ENCODE peak calls at places on chromosomes 13 and 19, in eight cellular contexts. R is CD8-positive, alpha-beta memory T cell; J is osteoblast; H is transverse colon; K is lower leg skin; D is HL-60; O is thyroid gland; E is lower lobe of right lung. F is an unnamed sample.

GRCh38 chr19:21569497-21569870 is 64.1 kb downstream of the ZNF429 start:
- DNase-seq in K (no peak), O (peak; percentile 16), D (no peak), E (peak; percentile 80), J (no peak), R (no peak), H (peak; percentile 32), F (no peak)

GRCh38 chr19:19202707-19203011 is 555 bp downstream of the NR2C2AP start:
- DNase-seq in E (no peak), K (no peak), J (peak; percentile 62), H (no peak), D (no peak), R (no peak), O (no peak), F (no peak)

GRCh38 chr19:19826875-19827274 is 5.3 kb upstream of the ZNF506 start:
- DNase-seq in K (no peak), E (no peak), O (no peak), H (no peak), R (no peak), D (no peak), J (no peak), F (no peak)

GRCh38 chr19:40229484-40229883 is 3.0 kb upstream of the CCNP start:
- DNase-seq in H (no peak), O (no peak), E (no peak), J (no peak), D (no peak), K (no peak), R (no peak), F (peak; percentile 12)

GRCh38 chr13:20425819-20426219 is 99.8 kb downstream of the CRYL1 start:
- DNase-seq in H (no peak), O (no peak), J (peak; percentile 25), K (no peak), E (no peak), R (no peak), D (no peak), F (no peak)

GRCh38 chr19:56670961-56671612 is 470 bp downstream of the ZNF835 start:
- DNase-seq in J (no peak), D (no peak), H (no peak), O (peak; percentile 24), K (no peak), R (no peak), E (no peak), F (no peak)

GRCh38 chr13:109844396-109844795 is 58.0 kb upstream of the IRS2 start:
- DNase-seq in K (no peak), R (no peak), J (no peak), O (peak; percentile 43), H (no peak), D (no peak), E (no peak), F (no peak)

GRCh38 chr19:15498910-15499309 is 9.4 kb upstream of the CYP4F22 start:
- DNase-seq in E (no peak), R (no peak), D (no peak), K (no peak), J (no peak), H (no peak), O (no peak), F (peak; percentile 55)

GRCh38 chr19:41431426-41432386 is 4.5 kb upstream of the B3GNT8 start:
- DNase-seq in E (peak; percentile 57), H (no peak), J (peak; percentile 90), D (no peak), K (no peak), O (no peak), R (no peak), F (no peak)

GRCh38 chr19:13621413-13621812 is 115.1 kb upstream of the CACNA1A start:
- DNase-seq in E (no peak), O (no peak), R (no peak), H (no peak), D (no peak), J (peak; percentile 90), K (no peak), F (no peak)

GRCh38 chr13:79792716-79793115 is 311.8 kb downstream of the NDFIP2 start:
- DNase-seq in E (no peak), K (no peak), H (no peak), R (no peak), O (no peak), D (no peak), J (no peak), F (no peak)

GRCh38 chr13:32639502-32640105 is 53.4 kb downstream of the PDS5B start:
- DNase-seq in O (peak; percentile 58), K (peak; percentile 57), E (no peak), R (peak; percentile 44), H (peak; percentile 57), J (peak; percentile 68), D (peak; percentile 21), F (peak; percentile 71)

GRCh38 chr19:35757231-35757748 is 461 bp upstream of the HSPB6 start:
- DNase-seq in R (no peak), E (no peak), D (no peak), O (peak; percentile 50), H (peak; percentile 74), J (peak; percentile 97), K (peak; percentile 68), F (no peak)

GRCh38 chr13:26075498-26075897 is 23.7 kb upstream of the SHISA2 start:
- DNase-seq in O (no peak), K (no peak), H (no peak), E (no peak), R (no peak), J (peak; percentile 59), D (no peak), F (no peak)

GRCh38 chr19:31329819-31330218 is 19.4 kb downstream of the TSHZ3 start:
- DNase-seq in D (no peak), H (no peak), R (no peak), E (no peak), J (no peak), K (no peak), O (no peak), F (no peak)

GRCh38 chr13:58087566-58087965 is 456.0 kb downstream of the PCDH17 start:
- DNase-seq in E (no peak), R (no peak), H (no peak), K (no peak), J (no peak), O (no peak), D (no peak), F (no peak)

GRCh38 chr13:57724486-57725272 is 93.1 kb downstream of the PCDH17 start:
- DNase-seq in E (no peak), H (no peak), R (no peak), O (no peak), J (no peak), K (no peak), D (no peak), F (no peak)

GRCh38 chr19:5785423-5785822 is 877 bp upstream of the PRR22 start:
- DNase-seq in J (peak; percentile 65), O (no peak), H (no peak), K (no peak), E (no peak), R (no peak), D (no peak), F (no peak)

DNA sequence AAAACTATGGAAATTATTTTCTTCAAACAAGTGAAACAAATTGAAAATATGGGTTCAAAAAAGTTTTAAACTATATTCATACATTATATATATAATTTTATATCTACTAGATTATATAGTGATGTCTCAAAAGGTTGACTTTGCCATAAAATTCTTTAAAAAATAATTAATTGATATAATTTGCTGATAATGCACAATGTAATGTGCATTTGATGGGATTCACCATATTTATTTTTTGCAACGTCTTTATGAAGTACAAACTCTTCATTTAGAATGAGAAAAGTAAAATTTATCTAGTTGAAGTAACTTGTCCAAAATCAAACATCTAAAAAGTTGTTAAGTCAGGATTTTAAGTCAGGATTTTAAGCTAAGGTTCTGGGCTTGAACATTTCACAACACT is 1954.5 kb upstream of the PCDH20 start:
- DNase-seq in H (no peak), D (no peak), K (no peak), O (no peak), E (no peak), J (no peak), R (no peak), F (no peak)
- H3K4me3 ChIP-seq in H (no peak overlapping the region), D (no peak overlapping the region), K (no peak overlapping the region), O (no peak overlapping the region), E (no peak overlapping the region), J (no peak overlapping the region), R (no peak overlapping the region), F (no peak overlapping the region)

DNA sequence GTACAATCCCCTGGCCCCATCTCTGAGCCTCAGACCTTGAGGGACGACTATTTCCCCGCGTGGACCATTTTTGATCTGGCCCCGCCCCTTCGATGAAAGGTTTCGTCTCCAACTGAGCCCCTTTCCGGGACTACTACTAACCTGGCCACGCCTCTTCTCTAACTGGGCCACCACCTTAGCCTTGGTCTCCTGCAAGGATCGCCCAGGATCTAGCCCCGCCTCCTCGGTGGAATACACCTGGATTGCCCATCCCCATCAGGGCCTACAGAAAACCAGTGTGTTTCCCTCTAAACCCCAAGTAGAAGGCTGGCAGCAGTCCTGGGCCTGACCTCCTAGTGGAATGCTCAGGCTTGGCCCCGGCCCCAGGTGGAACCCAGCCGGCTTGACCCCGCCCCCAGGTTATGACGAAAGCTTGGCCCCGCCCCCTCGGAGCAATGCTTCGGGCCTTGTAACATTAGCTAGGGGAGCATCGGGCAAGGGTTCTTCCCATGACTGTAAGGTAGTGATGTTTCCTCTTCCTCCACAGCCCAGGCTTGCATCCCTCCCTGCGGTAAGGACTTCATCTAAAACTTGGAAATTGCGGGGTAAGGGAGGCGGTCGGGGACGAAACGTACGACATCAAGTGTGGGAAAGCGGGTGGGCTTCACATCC is 9.1 kb downstream of the SPACA6 start:
- DNase-seq in O (peak; percentile 94), E (peak; percentile 89), R (no peak), D (no peak), J (peak; percentile 86), K (peak; percentile 74), H (peak; percentile 84), F (no peak)
- H3K4me3 ChIP-seq in O (no peak overlapping the region), E (peak overlapping the region; percentile 82), R (no peak overlapping the region), D (no peak overlapping the region), J (no peak overlapping the region), K (no peak overlapping the region), H (no peak overlapping the region), F (no peak overlapping the region)

DNA sequence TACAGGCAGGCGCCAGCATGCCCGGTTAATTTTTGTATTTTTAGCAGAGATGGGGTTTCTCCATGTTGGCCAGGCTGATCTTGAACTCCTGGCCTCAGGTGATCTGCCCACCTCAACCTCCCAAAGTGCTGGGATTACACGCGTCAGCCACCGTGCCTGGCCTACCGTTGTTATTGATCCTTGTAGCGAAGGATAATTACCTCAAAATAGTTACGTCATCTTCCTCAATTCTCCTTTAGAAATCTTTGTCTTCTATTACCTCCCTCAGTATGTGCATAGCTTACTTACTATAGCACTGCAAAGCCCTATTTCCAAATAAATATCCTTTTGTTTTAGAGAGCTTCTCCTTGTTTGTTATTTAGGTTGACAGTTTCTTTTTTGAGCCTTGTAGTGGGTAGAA is 9.4 kb upstream of the TLE6 start:
- DNase-seq in H (no peak), E (no peak), D (no peak), O (no peak), J (no peak), R (no peak), K (no peak), F (no peak)
- H3K4me3 ChIP-seq in H (no peak overlapping the region), E (no peak overlapping the region), D (no peak overlapping the region), O (no peak overlapping the region), J (no peak overlapping the region), R (no peak overlapping the region), K (no peak overlapping the region), F (no peak overlapping the region)

DNA sequence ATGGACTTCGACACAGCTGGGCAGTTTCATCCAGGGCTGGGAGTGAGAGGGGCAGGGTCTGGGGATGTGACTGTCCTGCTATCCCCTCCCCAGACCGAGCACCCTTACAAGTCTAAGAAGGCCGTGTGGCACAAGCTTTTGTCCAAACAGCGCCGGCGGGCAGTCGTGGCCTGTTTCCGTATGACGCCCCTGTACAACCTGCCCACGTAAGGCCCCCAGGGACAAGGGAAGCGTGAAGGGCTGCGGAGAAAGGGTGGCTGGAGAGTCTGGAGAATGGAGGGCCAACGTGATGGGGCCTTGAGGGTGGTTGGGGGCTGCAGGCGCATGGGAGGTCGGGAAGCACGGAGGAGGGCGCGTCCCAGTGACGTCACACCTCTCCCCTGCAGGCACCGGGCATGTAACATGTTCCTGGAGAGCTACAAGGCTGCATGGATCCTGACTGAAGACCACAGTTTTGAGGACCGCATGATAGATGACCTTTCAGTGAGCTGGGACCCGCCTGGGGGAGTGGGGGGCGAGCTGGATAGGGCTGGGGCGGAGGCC is 89.5 kb downstream of the MAP4K1 start:
- DNase-seq in K (no peak), D (no peak), J (no peak), H (no peak), E (peak; percentile 14), O (no peak), R (no peak), F (no peak)
- H3K4me3 ChIP-seq in K (no peak overlapping the region), D (no peak overlapping the region), J (no peak overlapping the region), H (no peak overlapping the region), E (no peak overlapping the region), O (no peak overlapping the region), R (no peak overlapping the region), F (no peak overlapping the region)